ENCODE peak calls at places on chromosomes 5 and 9, in eight cellular contexts. F is upper lobe of right lung; Z is HCT116; C is aorta; D is CD8-positive, alpha-beta memory T cell; U is RWPE2; X is stomach; I is heart left ventricle. K is an unnamed sample.
A peak's percentile ranks its signal among the peaks of the same experiment; 100 is the strongest.

GRCh38 chr5:1443145-1443543 is 2.1 kb downstream of the SLC6A3 start:
- DNase-seq in Z (no peak), X (no peak), D (no peak), C (peak; percentile 23), U (peak; percentile 49), I (no peak), F (no peak), K (no peak)

GRCh38 chr9:95429948-95430620 is 86.7 kb downstream of the PTCH1 start:
- DNase-seq in U (no peak), Z (no peak), F (no peak), X (no peak), C (no peak), I (no peak), D (no peak), K (no peak)

GRCh38 chr9:8857330-8858249 is 1058.0 kb upstream of the DMAC1 start:
- DNase-seq in F (peak; percentile 71), Z (no peak), X (peak; percentile 29), U (no peak), I (peak; percentile 59), C (peak; percentile 91), D (no peak), K (peak; percentile 86)

GRCh38 chr5:38468978-38469706 is 87.3 kb downstream of the LIFR start:
- DNase-seq in F (no peak), D (no peak), I (peak; percentile 65), X (no peak), Z (no peak), U (no peak), C (peak; percentile 84), K (peak; percentile 83)

GRCh38 chr5:135625961-135626360 is 47.2 kb upstream of the CXCL14 start:
- DNase-seq in F (no peak), Z (no peak), I (no peak), C (no peak), U (no peak), X (no peak), D (no peak), K (no peak)

GRCh38 chr5:78701795-78702406 is 53.3 kb upstream of the LHFPL2 start:
- DNase-seq in Z (no peak), I (no peak), F (no peak), X (no peak), U (no peak), C (no peak), D (no peak), K (no peak)

GRCh38 chr5:13821366-13821765 is 123.1 kb downstream of the DNAH5 start:
- DNase-seq in X (no peak), U (no peak), Z (no peak), C (no peak), D (no peak), F (no peak), I (no peak), K (no peak)

GRCh38 chr5:161299053-161299452 is 247.5 kb downstream of the GABRB2 start:
- DNase-seq in X (no peak), F (no peak), C (no peak), U (no peak), D (no peak), Z (no peak), I (no peak), K (no peak)

GRCh38 chr5:142403583-142403982 is 78.8 kb upstream of the SPRY4 start:
- DNase-seq in C (no peak), F (no peak), Z (peak; percentile 19), D (no peak), I (no peak), U (no peak), X (no peak), K (no peak)

GRCh38 chr5:59789197-59789596 is 104.3 kb downstream of the PDE4D start:
- DNase-seq in I (no peak), Z (no peak), F (no peak), X (no peak), C (no peak), U (no peak), D (no peak), K (no peak)

GRCh38 chr5:132094393-132095076 is 20.9 kb downstream of the CSF2 start:
- DNase-seq in Z (no peak), U (peak; percentile 94), C (no peak), X (no peak), D (no peak), I (no peak), F (no peak), K (no peak)

GRCh38 chr9:110143969-110144545 is 63.9 kb downstream of the C9orf152 start:
- DNase-seq in I (no peak), F (no peak), D (no peak), U (no peak), Z (no peak), X (no peak), C (no peak), K (no peak)

GRCh38 chr5:149062371-149063016 is 368 bp downstream of the SH3TC2 start:
- DNase-seq in X (no peak), U (peak; percentile 91), D (no peak), C (no peak), I (peak; percentile 69), F (no peak), Z (peak; percentile 83), K (peak; percentile 64)

GRCh38 chr9:95753762-95754465 is 121.6 kb upstream of the ERCC6L2 start:
- DNase-seq in X (no peak), F (no peak), Z (no peak), U (no peak), C (no peak), D (no peak), I (peak; percentile 40), K (peak; percentile 47)

GRCh38 chr5:76337949-76338589 is 65.0 kb upstream of the IQGAP2 start:
- DNase-seq in D (peak; percentile 14), Z (peak; percentile 65), F (no peak), C (no peak), I (no peak), U (peak; percentile 66), X (peak; percentile 69), K (no peak)

GRCh38 chr9:126986506-126986951 is 71.9 kb downstream of the RALGPS1 start:
- DNase-seq in X (no peak), C (no peak), U (no peak), I (no peak), Z (peak; percentile 16), F (no peak), D (no peak), K (no peak)

GRCh38 chr9:95084254-95084934 is 233.1 kb downstream of the FANCC start:
- DNase-seq in I (no peak), U (no peak), D (no peak), F (peak; percentile 52), X (no peak), C (peak; percentile 64), Z (no peak), K (no peak)

GRCh38 chr9:22103650-22104575 is 94.8 kb upstream of the CDKN2B start:
- DNase-seq in D (no peak), I (no peak), X (no peak), Z (no peak), U (no peak), F (no peak), C (no peak), K (no peak)

GRCh38 chr9:22107202-22107601 is 98.1 kb upstream of the CDKN2B start:
- DNase-seq in F (no peak), U (no peak), X (no peak), Z (no peak), D (no peak), C (no peak), I (no peak), K (no peak)

GRCh38 chr9:22102347-22103053 is 93.4 kb upstream of the CDKN2B start:
- DNase-seq in C (no peak), X (no peak), Z (no peak), D (no peak), F (no peak), U (no peak), I (no peak), K (no peak)

GRCh38 chr9:22107646-22108045 is 98.5 kb upstream of the CDKN2B start:
- DNase-seq in I (no peak), U (no peak), Z (no peak), X (no peak), D (no peak), C (no peak), F (no peak), K (no peak)

GRCh38 chr9:22105005-22105722 is 96.1 kb upstream of the CDKN2B start:
- DNase-seq in D (no peak), C (no peak), Z (no peak), F (no peak), I (no peak), X (no peak), U (no peak), K (no peak)
- H3K4me3 ChIP-seq in D (no peak overlapping the region), C (no peak overlapping the region), Z (no peak overlapping the region), F (no peak overlapping the region), I (no peak overlapping the region), X (no peak overlapping the region), U (no peak overlapping the region), K (no peak overlapping the region)

DNA sequence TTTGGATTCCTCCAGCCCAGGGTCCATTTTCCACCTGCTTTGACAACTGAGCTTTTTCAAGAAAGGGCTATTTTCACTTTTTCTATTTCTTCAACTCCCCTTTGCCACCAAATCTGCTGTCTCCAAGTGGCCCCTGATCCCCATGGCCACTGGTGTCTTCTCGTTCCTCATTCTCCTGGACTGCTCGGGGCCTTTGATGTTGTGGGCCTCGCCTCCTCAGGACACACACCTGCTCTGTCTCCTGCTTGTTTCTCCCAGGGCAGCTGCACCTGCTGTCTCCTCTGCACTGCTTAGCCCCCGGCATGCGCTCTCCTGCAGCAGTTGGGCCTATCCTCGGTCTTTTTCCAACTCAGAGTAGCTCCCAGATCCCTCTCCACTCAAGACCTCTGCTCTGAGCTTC is 16.3 kb upstream of the NANS start:
- DNase-seq in I (no peak), C (no peak), F (no peak), U (no peak), X (no peak), D (no peak), Z (no peak), K (no peak)
- H3K4me1 ChIP-seq in I (peaks cover 15% of the 10 kb centered on the region), C (no peaks in the 10 kb centered on the region), F (peaks cover 7% of the 10 kb centered on the region), U (peaks cover 9% of the 10 kb centered on the region), X (no peaks in the 10 kb centered on the region), D (peaks cover 7% of the 10 kb centered on the region), Z (peaks cover 4% of the 10 kb centered on the region), K (peaks cover 4% of the 10 kb centered on the region)

DNA sequence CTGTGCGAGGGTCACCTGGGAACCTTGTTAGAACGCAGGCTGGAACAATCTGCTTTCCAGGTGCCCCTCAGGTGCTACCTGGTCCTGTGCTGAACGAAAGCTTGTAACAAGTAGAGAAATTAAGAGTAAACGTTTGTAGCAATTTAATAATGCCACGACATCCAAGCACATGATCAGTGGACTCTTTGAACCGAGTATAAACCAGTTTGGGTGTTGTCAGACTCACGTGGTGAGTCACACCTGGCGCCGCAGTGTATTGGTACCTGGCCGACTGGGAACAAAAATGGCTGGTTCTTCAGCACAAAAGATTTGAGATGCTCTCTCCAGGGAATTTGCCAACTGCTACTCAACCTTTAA is 913 bp upstream of the MYO10 start:
- DNase-seq in D (no peak), Z (no peak), F (peak; percentile 74), I (no peak), C (no peak), U (no peak), X (peak; percentile 77), K (no peak)
- H3K4me3 ChIP-seq in D (no peak overlapping the region), Z (peak overlapping the region; percentile 82), F (peak overlapping the region; percentile 64), I (peak overlapping the region; percentile 78), C (no peak overlapping the region), U (peak overlapping the region; percentile 93), X (peak overlapping the region; percentile 91), K (peak overlapping the region; percentile 51)

DNA sequence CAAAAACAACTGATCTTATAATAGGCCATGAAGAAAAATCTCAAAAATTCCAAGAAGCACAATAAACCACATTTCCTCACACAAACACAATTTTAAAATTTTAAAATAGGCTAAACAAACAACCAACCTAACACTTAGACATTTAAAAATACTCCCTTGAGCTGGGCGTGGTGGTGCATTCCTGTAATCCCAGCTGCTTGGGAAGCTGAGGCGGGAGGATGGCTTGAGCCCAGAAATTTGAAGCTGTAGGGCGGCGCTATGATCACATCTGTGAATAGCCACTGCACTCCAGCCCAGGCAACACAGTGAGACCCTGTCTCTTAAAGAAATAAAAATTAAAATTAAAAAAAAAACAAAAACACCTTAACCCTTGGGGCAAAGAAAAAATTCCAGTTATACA is 36.9 kb upstream of the TESK1 start:
- DNase-seq in F (no peak), I (no peak), Z (no peak), D (no peak), X (no peak), C (peak; percentile 42), U (no peak), K (no peak)
- H3K4me1 ChIP-seq in F (peaks cover 11% of the 10 kb centered on the region), I (peaks cover 21% of the 10 kb centered on the region), Z (peaks cover 3% of the 10 kb centered on the region), D (no peaks in the 10 kb centered on the region), X (peaks cover 8% of the 10 kb centered on the region), C (no peaks in the 10 kb centered on the region), U (no peaks in the 10 kb centered on the region), K (peaks cover 12% of the 10 kb centered on the region)